ENCODE peak calls at places on chromosomes 6 and 20, in four cellular contexts. One of them, this sample, is unnamed.

GRCh38 chr6:87274660-87275273 is 47.6 kb upstream of the SMIM8 start:
- DNase-seq in A549: no peak
- DNase-seq in K562: no peak
- DNase-seq in HepG2: no peak
- DNase-seq in this sample: no peak

GRCh38 chr6:3773696-3774298 is 22.3 kb upstream of the PXDC1 start:
- DNase-seq in A549: no peak
- DNase-seq in K562: no peak
- DNase-seq in HepG2: no peak
- DNase-seq in this sample: no peak

GRCh38 chr6:128507337-128508310 is 12.8 kb downstream of the PTPRK start:
- DNase-seq in A549: no peak
- DNase-seq in K562: no peak
- DNase-seq in HepG2: peak; percentile 99
- DNase-seq in this sample: no peak

GRCh38 chr6:21594427-21595264 is 1.1 kb downstream of the SOX4 start:
- DNase-seq in A549: peak; percentile 17
- DNase-seq in K562: peak; percentile 20
- DNase-seq in HepG2: peak; percentile 29
- DNase-seq in this sample: no peak

GRCh38 chr6:95636552-95637376 is 59.4 kb downstream of the MANEA start:
- DNase-seq in A549: no peak
- DNase-seq in K562: no peak
- DNase-seq in HepG2: no peak
- DNase-seq in this sample: no peak

GRCh38 chr20:49586967-49587587 is 19.1 kb upstream of the PTGIS start:
- DNase-seq in A549: no peak
- DNase-seq in K562: no peak
- DNase-seq in HepG2: no peak
- DNase-seq in this sample: no peak

GRCh38 chr20:63086421-63087235 is 79.9 kb upstream of the BHLHE23 start:
- DNase-seq in A549: no peak
- DNase-seq in K562: no peak
- DNase-seq in HepG2: no peak
- DNase-seq in this sample: no peak

GRCh38 chr20:18853216-18853615 is 39.6 kb downstream of the SCP2D1 start:
- DNase-seq in A549: no peak
- DNase-seq in K562: no peak
- DNase-seq in HepG2: no peak
- DNase-seq in this sample: no peak

GRCh38 chr6:18477301-18477941 is 90.3 kb downstream of the RNF144B start:
- DNase-seq in A549: no peak
- DNase-seq in K562: no peak
- DNase-seq in HepG2: no peak
- DNase-seq in this sample: no peak

GRCh38 chr6:128456510-128457244 is 63.7 kb downstream of the PTPRK start:
- DNase-seq in A549: no peak
- DNase-seq in K562: no peak
- DNase-seq in HepG2: peak; percentile 58
- DNase-seq in this sample: no peak

GRCh38 chr6:21003780-21004541 is 469.7 kb downstream of the CDKAL1 start:
- DNase-seq in A549: peak; percentile 10
- DNase-seq in K562: no peak
- DNase-seq in HepG2: peak; percentile 99
- DNase-seq in this sample: peak; percentile 72

GRCh38 chr6:168390746-168391400 is 50.1 kb upstream of the SMOC2 start:
- DNase-seq in A549: no peak
- DNase-seq in K562: no peak
- DNase-seq in HepG2: no peak
- DNase-seq in this sample: no peak

GRCh38 chr20:64106981-64107735 is at the start of gene NPBWR2:
- DNase-seq in A549: no peak
- DNase-seq in K562: no peak
- DNase-seq in HepG2: no peak
- DNase-seq in this sample: no peak

GRCh38 chr20:40524071-40524470 is 165.0 kb downstream of the MAFB start:
- DNase-seq in A549: no peak
- DNase-seq in K562: no peak
- DNase-seq in HepG2: no peak
- DNase-seq in this sample: no peak

GRCh38 chr6:34547921-34548644 is 8.0 kb downstream of the SPDEF start:
- DNase-seq in A549: no peak
- DNase-seq in K562: no peak
- DNase-seq in HepG2: no peak
- DNase-seq in this sample: no peak

GRCh38 chr20:5270608-5271007 is 46.1 kb downstream of the PROKR2 start:
- DNase-seq in A549: no peak
- DNase-seq in K562: no peak
- DNase-seq in HepG2: no peak
- DNase-seq in this sample: no peak

GRCh38 chr6:127538750-127539264 is 19.7 kb upstream of the MTCL3 start:
- DNase-seq in A549: no peak
- DNase-seq in K562: no peak
- DNase-seq in HepG2: no peak
- DNase-seq in this sample: no peak

GRCh38 chr6:137754366-137754765 is 112.7 kb upstream of the TNFAIP3 start:
- DNase-seq in A549: no peak
- DNase-seq in K562: no peak
- DNase-seq in HepG2: no peak
- DNase-seq in this sample: no peak

GRCh38 chr6:35552285-35552917 is 39.7 kb upstream of the TULP1 start:
- DNase-seq in A549: peak; percentile 8
- DNase-seq in K562: peak; percentile 76
- DNase-seq in HepG2: peak; percentile 40
- DNase-seq in this sample: peak; percentile 15

GRCh38 chr6:52726741-52727535 is 36.3 kb downstream of the GSTA2 start:
- DNase-seq in A549: no peak
- DNase-seq in K562: no peak
- DNase-seq in HepG2: no peak
- DNase-seq in this sample: no peak

GRCh38 chr6:161631676-161632194 is 357.9 kb upstream of the AGPAT4 start:
- DNase-seq in A549: no peak
- DNase-seq in K562: no peak
- DNase-seq in HepG2: no peak
- DNase-seq in this sample: no peak

GRCh38 chr20:63062188-63063140 is 55.7 kb upstream of the BHLHE23 start:
- DNase-seq in A549: no peak
- DNase-seq in K562: no peak
- DNase-seq in HepG2: no peak
- DNase-seq in this sample: no peak

GRCh38 chr20:6954219-6954618 is 186.7 kb downstream of the BMP2 start:
- DNase-seq in A549: no peak
- DNase-seq in K562: no peak
- DNase-seq in HepG2: no peak
- DNase-seq in this sample: no peak

GRCh38 chr6:126156973-126157372 is 170.6 kb downstream of the TRMT11 start:
- DNase-seq in A549: no peak
- DNase-seq in K562: peak; percentile 11
- DNase-seq in HepG2: no peak
- DNase-seq in this sample: peak; percentile 5

GRCh38 chr6:133542056-133542821 is 301.1 kb downstream of the EYA4 start:
- DNase-seq in A549: no peak
- DNase-seq in K562: no peak
- DNase-seq in HepG2: no peak
- DNase-seq in this sample: no peak

GRCh38 chr6:33683051-33683571 is 28.4 kb downstream of the UQCC2 start:
- DNase-seq in A549: no peak
- DNase-seq in K562: no peak
- DNase-seq in HepG2: no peak
- DNase-seq in this sample: no peak

GRCh38 chr6:134258849-134259306 is 59.0 kb downstream of the SGK1 start:
- DNase-seq in A549: no peak
- DNase-seq in K562: no peak
- DNase-seq in HepG2: peak; percentile 57
- DNase-seq in this sample: no peak

GRCh38 chr20:16025084-16025483 is 548.2 kb downstream of the KIF16B start:
- DNase-seq in A549: no peak
- DNase-seq in K562: no peak
- DNase-seq in HepG2: no peak
- DNase-seq in this sample: no peak

GRCh38 chr6:40634429-40634828 is 47.3 kb upstream of the LRFN2 start:
- DNase-seq in A549: no peak
- DNase-seq in K562: peak; percentile 4
- DNase-seq in HepG2: no peak
- DNase-seq in this sample: no peak

GRCh38 chr6:14017626-14018475 is 93.1 kb downstream of the RNF182 start:
- DNase-seq in A549: no peak
- DNase-seq in K562: no peak
- DNase-seq in HepG2: no peak
- DNase-seq in this sample: no peak

GRCh38 chr6:169959129-169960002 is 207.9 kb downstream of the ERMARD start:
- DNase-seq in A549: no peak
- DNase-seq in K562: peak; percentile 14
- DNase-seq in HepG2: no peak
- DNase-seq in this sample: no peak

GRCh38 chr6:39471954-39472659 is 149.6 kb upstream of the KCNK16 start:
- DNase-seq in A549: no peak
- DNase-seq in K562: no peak
- DNase-seq in HepG2: no peak
- DNase-seq in this sample: peak; percentile 45

GRCh38 chr20:46400253-46400652 is 6.2 kb downstream of the ELMO2 start:
- DNase-seq in A549: no peak
- DNase-seq in K562: no peak
- DNase-seq in HepG2: no peak
- DNase-seq in this sample: no peak

DNA sequence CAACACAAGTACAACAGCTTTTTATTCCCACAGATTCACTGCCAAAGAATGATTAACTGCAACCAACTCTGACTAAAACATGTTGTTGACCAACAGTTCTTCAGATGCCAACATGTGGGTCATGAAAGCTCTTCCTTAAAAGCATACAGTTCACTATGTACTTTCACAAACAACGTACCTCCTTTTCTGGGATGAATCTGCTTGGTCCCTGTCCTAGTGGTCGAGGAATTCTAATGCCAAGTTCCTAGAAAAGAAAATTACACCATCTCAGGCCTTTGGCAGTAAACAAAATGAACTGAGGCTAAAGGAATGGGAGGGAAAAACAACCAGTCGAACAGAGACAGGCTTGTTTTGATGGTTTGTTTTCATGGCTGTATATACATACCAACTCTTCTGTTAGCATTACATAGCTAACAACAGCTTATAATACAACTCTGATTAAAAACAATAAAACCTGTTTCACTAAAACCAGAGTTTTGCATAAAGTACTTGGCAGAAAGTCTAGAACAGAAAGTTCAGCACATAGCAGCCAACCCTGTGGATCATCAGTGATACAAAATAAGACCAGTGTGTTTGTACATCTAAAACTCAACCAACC is 92.4 kb downstream of the SESN1 start:
- DNase-seq in A549: no peak
- DNase-seq in K562: no peak
- DNase-seq in HepG2: no peak
- DNase-seq in this sample: no peak
- TF ChIP-seq EP300 in A549: no peak
- TF ChIP-seq EP300 in K562: no peak
- TF ChIP-seq EP300 in HepG2: no peak
- TF ChIP-seq EP300 in this sample: no peak

DNA sequence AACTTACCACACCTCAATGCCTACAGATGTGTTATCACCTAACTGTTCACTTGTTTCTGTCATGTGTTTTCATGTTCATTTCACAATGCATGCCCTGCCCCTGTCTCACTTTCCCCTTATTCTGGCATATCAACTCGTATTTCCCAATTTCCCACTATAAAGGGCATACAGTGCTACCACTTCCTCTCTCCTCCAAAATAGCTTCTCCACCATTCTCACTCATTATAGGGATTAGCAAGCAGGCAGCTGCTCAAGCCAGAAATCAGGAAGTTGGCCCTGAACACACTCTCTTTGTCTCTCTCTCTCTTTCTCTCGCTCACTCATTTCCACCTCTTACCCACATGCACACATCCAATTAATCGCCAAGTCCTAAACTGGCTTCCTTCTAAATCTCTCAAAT is 196.4 kb downstream of the BTBD9 start:
- DNase-seq in A549: no peak
- DNase-seq in K562: no peak
- DNase-seq in HepG2: no peak
- DNase-seq in this sample: no peak
- TF ChIP-seq ESRRA in A549: no peak
- TF ChIP-seq ESRRA in K562: no peak
- TF ChIP-seq ESRRA in HepG2: no peak
- TF ChIP-seq ESRRA in this sample: no peak

DNA sequence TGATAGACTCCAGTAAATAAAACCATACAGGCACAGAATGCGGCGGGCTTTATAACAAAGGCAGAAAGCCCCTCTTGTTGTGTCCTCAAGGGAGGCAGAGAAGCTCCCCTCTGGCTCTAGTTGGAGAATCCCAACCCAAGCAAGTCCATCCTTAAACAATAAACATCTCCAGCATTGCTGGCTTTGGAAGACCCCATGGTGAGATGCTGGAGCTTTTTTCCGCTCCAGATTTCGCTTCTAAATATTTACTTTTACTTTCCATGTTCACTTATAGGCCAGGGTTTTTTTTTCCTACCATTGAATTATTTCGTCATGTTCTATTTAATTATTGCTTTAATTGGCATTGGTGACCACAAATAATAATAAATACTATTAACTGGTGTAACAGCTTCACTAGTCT is 176.2 kb downstream of the MTHFD1L start:
- DNase-seq in A549: no peak
- DNase-seq in K562: no peak
- DNase-seq in HepG2: no peak
- DNase-seq in this sample: no peak
- TF ChIP-seq EP300 in A549: no peak
- TF ChIP-seq EP300 in K562: no peak
- TF ChIP-seq EP300 in HepG2: no peak
- TF ChIP-seq EP300 in this sample: no peak

GRCh38 chr20:51650685-51651134 is 108.2 kb upstream of the NFATC2 start:
- DNase-seq in A549: no peak
- DNase-seq in K562: no peak
- DNase-seq in HepG2: no peak
- DNase-seq in this sample: no peak
- TF ChIP-seq ESRRA in A549: no peak
- TF ChIP-seq ESRRA in K562: no peak
- TF ChIP-seq ESRRA in HepG2: no peak
- TF ChIP-seq ESRRA in this sample: no peak

This sample was measured in GM12878.